ENCODE peak calls at places on chromosomes 2 and 18, in nine cellular contexts. O, G, Y, I, X, N, W, T and U are unnamed samples.

GRCh38 chr2:109032229-109032800 is 43.3 kb upstream of the EDAR start:
- ATAC-seq in W (no peak), N (no peak), T (no peak), O (no peak), I (no peak), Y (no peak), G (no peak), X (no peak), U (no peak)

GRCh38 chr2:212854766-212855165 is 296.6 kb downstream of the IKZF2 start:
- ATAC-seq in O (no peak), N (no peak), G (no peak), X (no peak), Y (no peak), I (no peak), W (no peak), T (no peak), U (no peak)

GRCh38 chr18:54023471-54023870 is 201.0 kb downstream of the MBD2 start:
- ATAC-seq in I (no peak), W (no peak), T (no peak), O (no peak), X (no peak), N (no peak), Y (no peak), G (no peak), U (no peak)

GRCh38 chr2:16365391-16365790 is 300.2 kb downstream of the CYRIA start:
- ATAC-seq in T (no peak), N (no peak), Y (no peak), X (no peak), W (no peak), I (no peak), O (no peak), G (no peak), U (no peak)

GRCh38 chr2:76197842-76198448 is 487.2 kb upstream of the GCFC2 start:
- ATAC-seq in N (no peak), T (peak), Y (no peak), G (no peak), I (no peak), X (no peak), W (peak), O (peak), U (no peak)

GRCh38 chr2:62576276-62576939 is 70.4 kb upstream of the TMEM17 start:
- ATAC-seq in X (no peak), I (no peak), O (no peak), T (no peak), G (no peak), Y (no peak), N (no peak), W (no peak), U (no peak)

GRCh38 chr2:10477443-10478297 is 29.5 kb upstream of the ODC1 start:
- ATAC-seq in T (peak), W (no peak), N (no peak), Y (no peak), X (no peak), I (no peak), O (no peak), G (no peak), U (no peak)

GRCh38 chr18:79169958-79170555 is 100.9 kb downstream of the ATP9B start:
- ATAC-seq in T (no peak), I (peak), N (no peak), Y (no peak), W (peak), X (peak), G (no peak), O (no peak), U (no peak)

GRCh38 chr2:168436840-168437239 is 19.2 kb upstream of the CERS6 start:
- ATAC-seq in T (no peak), O (no peak), W (no peak), Y (no peak), G (no peak), I (no peak), N (no peak), X (no peak), U (no peak)

GRCh38 chr2:70086278-70086837 is 919 bp upstream of the PCBP1 start:
- ATAC-seq in G (peak), W (peak), X (peak), Y (peak), O (peak), N (peak), T (peak), I (peak), U (peak)

GRCh38 chr2:23545391-23545790 is 160.4 kb downstream of the KLHL29 start:
- ATAC-seq in X (no peak), G (no peak), T (no peak), I (no peak), W (peak), Y (no peak), O (no peak), N (no peak), U (no peak)

GRCh38 chr18:59769105-59769865 is 72.1 kb upstream of the CCBE1 start:
- ATAC-seq in W (peak), X (no peak), I (no peak), T (no peak), Y (no peak), N (no peak), O (peak), G (no peak), U (peak)

GRCh38 chr18:22378672-22379282 is 38.9 kb downstream of the CTAGE1 start:
- ATAC-seq in N (peak), T (peak), Y (peak), I (peak), O (peak), X (no peak), G (no peak), W (peak), U (peak)

GRCh38 chr2:16066261-16067036 is 126.1 kb downstream of the MYCN start:
- ATAC-seq in I (no peak), G (no peak), W (no peak), O (no peak), T (no peak), Y (no peak), X (no peak), N (no peak), U (no peak)

GRCh38 chr2:161273038-161273760 is 35.0 kb upstream of the PSMD14 start:
- ATAC-seq in X (no peak), G (peak), O (peak), I (no peak), Y (peak), N (no peak), W (peak), T (peak), U (no peak)

GRCh38 chr2:25453199-25453903 is 111.6 kb upstream of the DNMT3A start:
- ATAC-seq in I (peak), X (no peak), O (no peak), N (no peak), W (no peak), Y (no peak), T (no peak), G (no peak), U (no peak)

GRCh38 chr2:127087780-127088495 is 19.0 kb downstream of the BIN1 start:
- ATAC-seq in G (no peak), Y (no peak), O (no peak), X (no peak), I (no peak), W (no peak), N (no peak), T (no peak), U (no peak)

GRCh38 chr2:127090281-127091128 is 16.4 kb downstream of the BIN1 start:
- ATAC-seq in X (peak), Y (no peak), O (no peak), N (no peak), G (no peak), W (no peak), I (no peak), T (no peak), U (no peak)

GRCh38 chr2:127088706-127089105 is 18.2 kb downstream of the BIN1 start:
- ATAC-seq in W (no peak), T (no peak), X (no peak), I (no peak), Y (no peak), O (no peak), G (no peak), N (no peak), U (no peak)

GRCh38 chr2:127091148-127091547 is 15.8 kb downstream of the BIN1 start:
- ATAC-seq in I (no peak), G (no peak), W (no peak), O (no peak), T (no peak), Y (no peak), N (no peak), X (no peak), U (no peak)

DNA sequence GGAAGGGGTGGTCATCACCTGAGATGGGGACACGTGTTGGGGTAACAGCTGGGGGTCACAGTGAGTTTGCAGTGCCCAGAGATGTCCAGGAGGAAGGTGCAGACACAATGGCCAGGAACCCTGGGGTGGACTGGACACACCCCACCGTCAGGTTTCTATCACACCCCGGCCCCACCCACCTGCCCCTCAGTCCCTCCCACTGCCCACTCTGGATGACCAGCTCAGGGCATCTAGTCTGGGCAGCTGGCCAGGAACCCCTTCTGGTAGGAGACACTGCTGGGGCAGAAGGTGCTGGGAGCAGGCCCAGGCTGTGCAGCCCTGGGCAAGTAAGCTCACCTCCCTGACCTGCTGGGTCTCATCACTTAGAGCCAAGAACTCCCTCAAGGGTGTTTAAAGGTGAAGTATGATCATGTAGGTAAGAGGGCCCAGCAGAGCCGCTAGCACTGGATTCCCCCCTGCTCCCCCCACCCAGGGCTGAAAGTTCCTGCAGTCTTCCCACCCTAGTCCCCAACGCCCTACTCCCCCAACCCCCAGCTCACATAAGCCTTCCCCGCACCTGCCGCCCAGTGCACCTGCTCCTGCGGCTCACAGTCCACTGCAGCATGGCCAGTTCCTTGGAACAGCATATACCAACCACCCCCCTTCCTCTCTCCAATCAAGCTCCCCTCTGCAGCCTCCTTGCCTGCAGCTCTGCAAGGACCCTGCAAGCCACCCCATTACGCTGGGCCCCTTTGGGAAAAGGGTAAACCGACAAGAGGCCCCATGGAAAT is 17.3 kb downstream of the BIN1 start:
- ATAC-seq in W (no peak), I (no peak), N (no peak), T (no peak), O (no peak), Y (no peak), G (no peak), X (no peak), U (no peak)
- H3K27ac ChIP-seq in W (no peak), I (no peak), N (no peak), T (no peak), O (no peak), Y (no peak), G (no peak), X (peak), U (no peak)

GRCh38 chr2:176117823-176118376 is 1.3 kb downstream of the HOXD10 start:
- ATAC-seq in I (no peak), O (no peak), T (no peak), N (no peak), W (no peak), G (no peak), X (no peak), Y (no peak), U (no peak)
- H3K27ac ChIP-seq in I (no peak), O (no peak), T (no peak), N (no peak), W (no peak), G (no peak), X (no peak), Y (no peak), U (no peak)

DNA sequence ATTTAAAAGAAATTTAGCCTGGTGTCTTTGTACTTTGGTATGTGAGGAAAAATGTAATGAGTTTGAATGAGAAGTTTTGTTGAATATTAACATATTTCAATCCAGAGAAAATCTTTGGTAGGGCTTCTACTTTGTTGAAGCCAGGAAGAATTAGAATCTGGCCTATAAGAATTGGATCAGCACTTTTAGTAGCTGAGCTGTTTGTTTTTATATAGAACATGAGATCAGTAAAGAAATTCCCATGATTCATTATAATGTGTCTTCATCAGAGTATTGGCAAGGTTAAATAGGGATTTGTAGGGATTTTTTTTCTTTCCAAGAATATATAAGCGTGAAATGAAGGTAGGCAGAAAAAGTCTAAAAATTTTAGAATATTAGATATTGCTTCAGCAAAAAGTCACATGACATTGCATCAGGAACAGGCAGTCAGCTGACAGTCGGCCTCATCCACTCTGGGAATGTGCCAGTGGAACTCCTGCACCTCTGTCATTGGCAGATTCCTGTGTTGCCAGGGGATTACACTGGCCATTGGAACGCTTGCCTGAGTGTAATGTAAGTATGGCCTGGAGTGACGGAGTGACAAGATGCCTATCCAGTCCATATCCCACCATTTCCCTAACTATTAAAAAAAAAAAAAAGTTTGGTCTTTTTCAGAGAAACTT is 60.6 kb downstream of the SERTAD2 start:
- ATAC-seq in N (no peak), X (peak), W (no peak), I (peak), O (no peak), Y (no peak), G (no peak), T (no peak), U (no peak)
- H3K27ac ChIP-seq in N (no peak), X (peak), W (no peak), I (no peak), O (no peak), Y (no peak), G (no peak), T (no peak), U (no peak)

DNA sequence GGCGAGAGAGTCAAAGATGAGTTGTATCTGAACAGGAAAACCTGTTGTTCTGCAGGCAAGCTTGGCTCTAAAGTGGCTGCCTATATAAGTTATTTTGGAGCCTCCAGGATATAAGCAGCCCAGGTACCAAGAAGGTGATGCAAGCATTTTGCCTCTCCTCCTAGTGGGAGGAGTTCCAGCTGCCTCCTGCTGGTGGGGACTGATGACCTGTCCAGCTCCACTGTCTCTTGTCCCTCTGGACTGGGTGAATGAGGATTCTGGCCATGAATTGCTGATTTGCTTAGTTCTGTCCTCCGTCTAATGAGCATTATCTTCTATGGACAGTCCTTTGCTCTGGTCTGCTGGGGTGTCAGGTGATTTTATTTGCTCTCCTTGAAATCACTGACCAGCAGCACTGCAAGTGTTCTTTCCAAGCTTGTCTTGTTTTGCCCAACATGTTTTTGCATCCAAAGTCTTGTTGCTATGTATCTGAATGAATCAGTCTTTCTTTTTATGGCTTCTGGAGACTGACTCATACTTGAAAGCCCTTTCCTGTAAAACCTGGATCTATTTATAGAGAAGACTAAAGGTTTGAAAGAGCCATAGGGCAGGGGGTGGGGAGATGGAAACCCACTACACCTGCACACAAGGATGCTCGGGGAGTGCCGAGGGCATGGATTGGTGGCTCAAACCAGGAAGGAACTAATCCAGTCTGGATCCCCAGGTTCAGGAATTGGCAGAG is 40.6 kb upstream of the EFHD1 start:
- ATAC-seq in G (peak), I (peak), T (peak), X (peak), O (peak), N (no peak), W (no peak), Y (peak), U (peak)
- H3K27ac ChIP-seq in G (no peak), I (no peak), T (no peak), X (peak), O (no peak), N (no peak), W (no peak), Y (peak), U (peak)

GRCh38 chr18:77061291-77061945 is 71.2 kb downstream of the MBP start:
- ATAC-seq in Y (no peak), T (no peak), G (no peak), W (peak), N (no peak), I (no peak), X (no peak), O (no peak), U (no peak)
- H3K27ac ChIP-seq in Y (peak), T (peak), G (peak), W (peak), N (no peak), I (no peak), X (peak), O (peak), U (peak)